ENCODE peak calls at places on chromosome 17, in seven cellular contexts. R is A673; Y is NCI-H2081; C is effector CD4-positive, alpha-beta T cell; M is GM13977; Q is activated CD8-positive, alpha-beta T cell treated with anti-CD3 and anti-CD28 coated beads for 36 hours; X is stomach. Z is an unnamed sample.
A peak's percentile ranks its signal among the peaks of the same experiment; 100 is the strongest.

GRCh38 chr17:43524945-43525575 is 21.1 kb downstream of the ETV4 start:
- DNase-seq in R (no peak), Y (no peak), C (no peak), M (no peak), Q (no peak), X (no peak), Z (no peak)

GRCh38 chr17:42536048-42536371 is at the start of gene NAGLU:
- DNase-seq in R (peak; percentile 82), Y (peak; percentile 93), C (peak; percentile 65), M (peak; percentile 99), Q (peak; percentile 91), X (peak; percentile 98), Z (peak; percentile 68)

GRCh38 chr17:74780443-74781238 is 4.5 kb upstream of the NAT9 start:
- DNase-seq in R (peak; percentile 55), Y (no peak), C (no peak), M (no peak), Q (peak; percentile 61), X (no peak), Z (no peak)

GRCh38 chr17:43658890-43659289 is 2.8 kb downstream of the MEOX1 start:
- DNase-seq in R (no peak), Y (no peak), C (no peak), M (no peak), Q (no peak), X (no peak), Z (no peak)

GRCh38 chr17:48045270-48046001 is 2.7 kb upstream of the NFE2L1 start:
- DNase-seq in R (no peak), Y (no peak), C (no peak), M (no peak), Q (no peak), X (no peak), Z (no peak)

GRCh38 chr17:45639297-45639849 is 144.7 kb upstream of the CRHR1 start:
- DNase-seq in R (no peak), Y (no peak), C (no peak), M (no peak), Q (no peak), X (no peak), Z (no peak)

GRCh38 chr17:51610155-51610554 is 349.8 kb downstream of the UTP18 start:
- DNase-seq in R (no peak), Y (no peak), C (no peak), M (no peak), Q (no peak), X (no peak), Z (no peak)

GRCh38 chr17:48202945-48203344 is 95.4 kb downstream of the SNX11 start:
- DNase-seq in R (no peak), Y (no peak), C (no peak), M (no peak), Q (no peak), X (no peak), Z (no peak)

GRCh38 chr17:75587718-75588545 is at the start of gene MYO15B:
- DNase-seq in R (peak; percentile 62), Y (no peak), C (peak; percentile 44), M (peak; percentile 68), Q (peak; percentile 82), X (peak; percentile 60), Z (peak; percentile 40)

GRCh38 chr17:13749566-13750235 is 148.0 kb upstream of the HS3ST3A1 start:
- DNase-seq in R (no peak), Y (no peak), C (no peak), M (no peak), Q (no peak), X (no peak), Z (no peak)

GRCh38 chr17:79437081-79437480 is 173.8 kb downstream of the RBFOX3 start:
- DNase-seq in R (no peak), Y (no peak), C (no peak), M (no peak), Q (no peak), X (no peak), Z (no peak)

GRCh38 chr17:50839591-50840310 is 4.4 kb downstream of the WFIKKN2 start:
- DNase-seq in R (no peak), Y (no peak), C (no peak), M (no peak), Q (no peak), X (no peak), Z (no peak)

GRCh38 chr17:1830288-1830687 is 483 bp downstream of the RPA1 start:
- DNase-seq in R (peak; percentile 25), Y (no peak), C (no peak), M (no peak), Q (peak; percentile 49), X (no peak), Z (no peak)

GRCh38 chr17:71522383-71522782 is 598.4 kb upstream of the SOX9 start:
- DNase-seq in R (no peak), Y (no peak), C (no peak), M (no peak), Q (no peak), X (no peak), Z (no peak)

GRCh38 chr17:51672058-51672457 is 411.7 kb downstream of the UTP18 start:
- DNase-seq in R (no peak), Y (peak; percentile 67), C (no peak), M (no peak), Q (no peak), X (no peak), Z (peak; percentile 19)

GRCh38 chr17:81682565-81683207 is 911 bp downstream of the ARL16 start:
- DNase-seq in R (peak; percentile 46), Y (no peak), C (no peak), M (no peak), Q (no peak), X (no peak), Z (no peak)

GRCh38 chr17:65553646-65554567 is 7.5 kb downstream of the AXIN2 start:
- DNase-seq in R (no peak), Y (no peak), C (no peak), M (no peak), Q (no peak), X (no peak), Z (no peak)

GRCh38 chr17:13337864-13338371 is 263.8 kb downstream of the HS3ST3A1 start:
- DNase-seq in R (peak; percentile 55), Y (peak; percentile 3), C (no peak), M (peak; percentile 22), Q (peak; percentile 26), X (no peak), Z (peak; percentile 2)